ENCODE peak calls at places on chromosomes 3 and 15, in eight cellular contexts. One of them, this sample, is unnamed.

GRCh38 chr3:9157651-9158383 is 91.6 kb downstream of the SRGAP3 start:
- DNase-seq in activated CD4-positive, CD25-positive, alpha-beta regulatory T cell: no peak
- DNase-seq in hippocampal formation: no peak
- DNase-seq in NCI-H2029: no peak
- DNase-seq in coronary artery: no peak
- DNase-seq in amygdala: no peak
- DNase-seq in stimulated activated CD4-positive, alpha-beta T cell treated with anti-CD3 and anti-CD28 coated beads, Interleukin-1b, Interleukin-23, amount 100 ng/mL, for 48 hours: no peak
- DNase-seq in KBM-7: no peak
- DNase-seq in this sample: no peak

GRCh38 chr15:70859998-70860397 is 6.0 kb upstream of the LARP6 start:
- DNase-seq in activated CD4-positive, CD25-positive, alpha-beta regulatory T cell: no peak
- DNase-seq in amygdala: no peak
- DNase-seq in NCI-H2029: no peak
- DNase-seq in stimulated activated CD4-positive, alpha-beta T cell treated with anti-CD3 and anti-CD28 coated beads, Interleukin-1b, Interleukin-23, amount 100 ng/mL, for 48 hours: no peak
- DNase-seq in coronary artery: no peak
- DNase-seq in KBM-7: no peak
- DNase-seq in hippocampal formation: no peak
- DNase-seq in this sample: no peak

GRCh38 chr15:35886765-35887164 is 340.8 kb upstream of the DPH6 start:
- DNase-seq in KBM-7: no peak
- DNase-seq in hippocampal formation: no peak
- DNase-seq in amygdala: no peak
- DNase-seq in coronary artery: no peak
- DNase-seq in NCI-H2029: no peak
- DNase-seq in stimulated activated CD4-positive, alpha-beta T cell treated with anti-CD3 and anti-CD28 coated beads, Interleukin-1b, Interleukin-23, amount 100 ng/mL, for 48 hours: no peak
- DNase-seq in activated CD4-positive, CD25-positive, alpha-beta regulatory T cell: no peak
- DNase-seq in this sample: no peak

GRCh38 chr15:25091421-25092158 is 136.8 kb downstream of the SNRPN start:
- DNase-seq in activated CD4-positive, CD25-positive, alpha-beta regulatory T cell: no peak
- DNase-seq in coronary artery: peak
- DNase-seq in KBM-7: no peak
- DNase-seq in amygdala: no peak
- DNase-seq in hippocampal formation: no peak
- DNase-seq in stimulated activated CD4-positive, alpha-beta T cell treated with anti-CD3 and anti-CD28 coated beads, Interleukin-1b, Interleukin-23, amount 100 ng/mL, for 48 hours: no peak
- DNase-seq in NCI-H2029: no peak
- DNase-seq in this sample: no peak

GRCh38 chr3:143277531-143277930 is 158.0 kb downstream of the CHST2 start:
- DNase-seq in coronary artery: no peak
- DNase-seq in NCI-H2029: no peak
- DNase-seq in KBM-7: no peak
- DNase-seq in activated CD4-positive, CD25-positive, alpha-beta regulatory T cell: no peak
- DNase-seq in hippocampal formation: no peak
- DNase-seq in amygdala: no peak
- DNase-seq in stimulated activated CD4-positive, alpha-beta T cell treated with anti-CD3 and anti-CD28 coated beads, Interleukin-1b, Interleukin-23, amount 100 ng/mL, for 48 hours: no peak
- DNase-seq in this sample: no peak

GRCh38 chr3:10228248-10228950 is 19.9 kb upstream of the TATDN2 start:
- DNase-seq in hippocampal formation: no peak
- DNase-seq in amygdala: no peak
- DNase-seq in coronary artery: no peak
- DNase-seq in activated CD4-positive, CD25-positive, alpha-beta regulatory T cell: no peak
- DNase-seq in stimulated activated CD4-positive, alpha-beta T cell treated with anti-CD3 and anti-CD28 coated beads, Interleukin-1b, Interleukin-23, amount 100 ng/mL, for 48 hours: peak
- DNase-seq in NCI-H2029: no peak
- DNase-seq in KBM-7: peak
- DNase-seq in this sample: no peak

GRCh38 chr3:192928016-192928415 is 10.4 kb upstream of the MB21D2 start:
- DNase-seq in activated CD4-positive, CD25-positive, alpha-beta regulatory T cell: no peak
- DNase-seq in NCI-H2029: no peak
- DNase-seq in amygdala: no peak
- DNase-seq in stimulated activated CD4-positive, alpha-beta T cell treated with anti-CD3 and anti-CD28 coated beads, Interleukin-1b, Interleukin-23, amount 100 ng/mL, for 48 hours: no peak
- DNase-seq in hippocampal formation: no peak
- DNase-seq in KBM-7: no peak
- DNase-seq in coronary artery: no peak
- DNase-seq in this sample: no peak

GRCh38 chr15:69318033-69318432 is 19.3 kb downstream of the PAQR5 start:
- DNase-seq in amygdala: no peak
- DNase-seq in coronary artery: no peak
- DNase-seq in NCI-H2029: no peak
- DNase-seq in activated CD4-positive, CD25-positive, alpha-beta regulatory T cell: no peak
- DNase-seq in KBM-7: no peak
- DNase-seq in stimulated activated CD4-positive, alpha-beta T cell treated with anti-CD3 and anti-CD28 coated beads, Interleukin-1b, Interleukin-23, amount 100 ng/mL, for 48 hours: no peak
- DNase-seq in hippocampal formation: no peak
- DNase-seq in this sample: no peak

GRCh38 chr3:140954576-140954975 is 12.9 kb downstream of the SLC25A36 start:
- DNase-seq in amygdala: no peak
- DNase-seq in coronary artery: no peak
- DNase-seq in activated CD4-positive, CD25-positive, alpha-beta regulatory T cell: no peak
- DNase-seq in KBM-7: no peak
- DNase-seq in NCI-H2029: no peak
- DNase-seq in stimulated activated CD4-positive, alpha-beta T cell treated with anti-CD3 and anti-CD28 coated beads, Interleukin-1b, Interleukin-23, amount 100 ng/mL, for 48 hours: no peak
- DNase-seq in hippocampal formation: no peak
- DNase-seq in this sample: no peak

GRCh38 chr3:103863381-103863780 is 1428.6 kb downstream of the ZPLD1 start:
- DNase-seq in stimulated activated CD4-positive, alpha-beta T cell treated with anti-CD3 and anti-CD28 coated beads, Interleukin-1b, Interleukin-23, amount 100 ng/mL, for 48 hours: no peak
- DNase-seq in hippocampal formation: no peak
- DNase-seq in amygdala: no peak
- DNase-seq in activated CD4-positive, CD25-positive, alpha-beta regulatory T cell: no peak
- DNase-seq in NCI-H2029: no peak
- DNase-seq in coronary artery: no peak
- DNase-seq in KBM-7: no peak
- DNase-seq in this sample: no peak

GRCh38 chr3:173891272-173892100 is 493.9 kb downstream of the NLGN1 start:
- DNase-seq in NCI-H2029: no peak
- DNase-seq in stimulated activated CD4-positive, alpha-beta T cell treated with anti-CD3 and anti-CD28 coated beads, Interleukin-1b, Interleukin-23, amount 100 ng/mL, for 48 hours: no peak
- DNase-seq in coronary artery: no peak
- DNase-seq in hippocampal formation: no peak
- DNase-seq in amygdala: no peak
- DNase-seq in activated CD4-positive, CD25-positive, alpha-beta regulatory T cell: no peak
- DNase-seq in KBM-7: peak
- DNase-seq in this sample: no peak

GRCh38 chr3:23667536-23668429 is 138.0 kb upstream of the UBE2E1 start:
- DNase-seq in hippocampal formation: no peak
- DNase-seq in coronary artery: no peak
- DNase-seq in stimulated activated CD4-positive, alpha-beta T cell treated with anti-CD3 and anti-CD28 coated beads, Interleukin-1b, Interleukin-23, amount 100 ng/mL, for 48 hours: no peak
- DNase-seq in NCI-H2029: no peak
- DNase-seq in amygdala: no peak
- DNase-seq in KBM-7: no peak
- DNase-seq in activated CD4-positive, CD25-positive, alpha-beta regulatory T cell: no peak
- DNase-seq in this sample: no peak

GRCh38 chr3:44516230-44516629 is 38.8 kb upstream of the ZNF445 start:
- DNase-seq in NCI-H2029: no peak
- DNase-seq in stimulated activated CD4-positive, alpha-beta T cell treated with anti-CD3 and anti-CD28 coated beads, Interleukin-1b, Interleukin-23, amount 100 ng/mL, for 48 hours: no peak
- DNase-seq in amygdala: no peak
- DNase-seq in coronary artery: no peak
- DNase-seq in activated CD4-positive, CD25-positive, alpha-beta regulatory T cell: no peak
- DNase-seq in KBM-7: peak
- DNase-seq in hippocampal formation: no peak
- DNase-seq in this sample: no peak

GRCh38 chr15:35784745-35785144 is 238.8 kb upstream of the DPH6 start:
- DNase-seq in stimulated activated CD4-positive, alpha-beta T cell treated with anti-CD3 and anti-CD28 coated beads, Interleukin-1b, Interleukin-23, amount 100 ng/mL, for 48 hours: no peak
- DNase-seq in coronary artery: no peak
- DNase-seq in activated CD4-positive, CD25-positive, alpha-beta regulatory T cell: no peak
- DNase-seq in hippocampal formation: no peak
- DNase-seq in amygdala: no peak
- DNase-seq in NCI-H2029: no peak
- DNase-seq in KBM-7: no peak
- DNase-seq in this sample: no peak